ENCODE peak calls at places on chromosomes 16 and 17, in eight cellular contexts. Z is heart left ventricle; O is stomach; D is heart right ventricle; H is upper lobe of left lung; P is CD8-positive, alpha-beta memory T cell; M is tibial nerve; C is mucosa of descending colon. Y is an unnamed sample.

GRCh38 chr16:1678500-1679098 is 520 bp downstream of the JPT2 start:
- DNase-seq in Z (peak; percentile 72), O (peak; percentile 50), D (peak; percentile 17), H (peak; percentile 61), P (peak; percentile 50), M (peak; percentile 20), C (peak; percentile 57), Y (no peak)

GRCh38 chr16:47774661-47775060 is 313.5 kb downstream of the PHKB start:
- DNase-seq in Z (no peak), O (peak; percentile 58), D (no peak), H (peak; percentile 64), P (no peak), M (no peak), C (peak; percentile 75), Y (no peak)

GRCh38 chr16:87850009-87851006 is 19.0 kb downstream of the SLC7A5 start:
- DNase-seq in Z (peak; percentile 84), O (peak; percentile 78), D (peak; percentile 58), H (peak; percentile 72), P (peak; percentile 70), M (no peak), C (peak; percentile 69), Y (peak; percentile 60)

GRCh38 chr16:47713225-47713595 is 252.1 kb downstream of the PHKB start:
- DNase-seq in Z (no peak), O (no peak), D (no peak), H (no peak), P (no peak), M (no peak), C (no peak), Y (no peak)

GRCh38 chr17:41527076-41528023 is 758 bp downstream of the KRT19 start:
- DNase-seq in Z (no peak), O (peak; percentile 44), D (no peak), H (peak; percentile 70), P (no peak), M (no peak), C (peak; percentile 64), Y (no peak)

GRCh38 chr17:56489980-56490379 is 103.5 kb upstream of the NOG start:
- DNase-seq in Z (no peak), O (no peak), D (no peak), H (no peak), P (no peak), M (no peak), C (no peak), Y (no peak)

GRCh38 chr17:79625706-79626105 is 14.9 kb upstream of the RBFOX3 start:
- DNase-seq in Z (no peak), O (no peak), D (peak; percentile 0), H (no peak), P (no peak), M (no peak), C (no peak), Y (peak; percentile 3)

GRCh38 chr17:27245230-27245696 is 48.7 kb upstream of the WSB1 start:
- DNase-seq in Z (peak; percentile 92), O (peak; percentile 74), D (peak; percentile 89), H (peak; percentile 94), P (peak; percentile 15), M (peak; percentile 67), C (peak; percentile 87), Y (peak; percentile 86)

GRCh38 chr17:78844301-78845005 is 3.8 kb upstream of the USP36 start:
- DNase-seq in Z (no peak), O (no peak), D (no peak), H (no peak), P (no peak), M (no peak), C (no peak), Y (no peak)

GRCh38 chr16:83653785-83654184 is 154.0 kb upstream of the HSBP1 start:
- DNase-seq in Z (no peak), O (no peak), D (no peak), H (no peak), P (no peak), M (no peak), C (no peak), Y (no peak)

GRCh38 chr17:78355701-78356100 is 4.2 kb downstream of the SOCS3 start:
- DNase-seq in Z (no peak), O (no peak), D (no peak), H (no peak), P (no peak), M (no peak), C (no peak), Y (no peak)

GRCh38 chr16:50591800-50592771 is 43.9 kb downstream of the NKD1 start:
- DNase-seq in Z (peak; percentile 83), O (peak; percentile 37), D (peak; percentile 58), H (no peak), P (no peak), M (no peak), C (peak; percentile 14), Y (peak; percentile 78)

GRCh38 chr17:1730004-1730344 is 5.5 kb downstream of the WDR81 start:
- DNase-seq in Z (no peak), O (no peak), D (no peak), H (no peak), P (no peak), M (no peak), C (no peak), Y (no peak)

GRCh38 chr16:85781685-85782370 is 17.5 kb downstream of the EMC8 start:
- DNase-seq in Z (no peak), O (peak; percentile 85), D (peak; percentile 51), H (peak; percentile 40), P (no peak), M (no peak), C (peak; percentile 53), Y (peak; percentile 63)

GRCh38 chr17:39209317-39210092 is 9.4 kb downstream of the RPL19 start:
- DNase-seq in Z (peak; percentile 86), O (peak; percentile 67), D (peak; percentile 68), H (peak; percentile 92), P (peak; percentile 70), M (peak; percentile 37), C (peak; percentile 47), Y (peak; percentile 69)

GRCh38 chr17:40124279-40125141 is 2.7 kb downstream of the MSL1 start:
- DNase-seq in Z (no peak), O (no peak), D (no peak), H (peak; percentile 36), P (no peak), M (no peak), C (peak; percentile 29), Y (no peak)

GRCh38 chr16:70685061-70685937 is 554 bp downstream of the MTSS2 start:
- DNase-seq in Z (peak; percentile 63), O (no peak), D (no peak), H (no peak), P (no peak), M (no peak), C (no peak), Y (no peak)

GRCh38 chr16:70687172-70687531 is 1.3 kb upstream of the MTSS2 start:
- DNase-seq in Z (no peak), O (no peak), D (no peak), H (no peak), P (no peak), M (no peak), C (no peak), Y (no peak)

GRCh38 chr16:70687671-70688265 is 1.9 kb upstream of the MTSS2 start:
- DNase-seq in Z (peak; percentile 61), O (no peak), D (no peak), H (no peak), P (no peak), M (no peak), C (no peak), Y (no peak)

GRCh38 chr16:70685938-70686375 is at the start of gene MTSS2:
- DNase-seq in Z (peak; percentile 90), O (peak; percentile 83), D (peak; percentile 86), H (peak; percentile 84), P (no peak), M (peak; percentile 74), C (peak; percentile 65), Y (peak; percentile 87)

DNA sequence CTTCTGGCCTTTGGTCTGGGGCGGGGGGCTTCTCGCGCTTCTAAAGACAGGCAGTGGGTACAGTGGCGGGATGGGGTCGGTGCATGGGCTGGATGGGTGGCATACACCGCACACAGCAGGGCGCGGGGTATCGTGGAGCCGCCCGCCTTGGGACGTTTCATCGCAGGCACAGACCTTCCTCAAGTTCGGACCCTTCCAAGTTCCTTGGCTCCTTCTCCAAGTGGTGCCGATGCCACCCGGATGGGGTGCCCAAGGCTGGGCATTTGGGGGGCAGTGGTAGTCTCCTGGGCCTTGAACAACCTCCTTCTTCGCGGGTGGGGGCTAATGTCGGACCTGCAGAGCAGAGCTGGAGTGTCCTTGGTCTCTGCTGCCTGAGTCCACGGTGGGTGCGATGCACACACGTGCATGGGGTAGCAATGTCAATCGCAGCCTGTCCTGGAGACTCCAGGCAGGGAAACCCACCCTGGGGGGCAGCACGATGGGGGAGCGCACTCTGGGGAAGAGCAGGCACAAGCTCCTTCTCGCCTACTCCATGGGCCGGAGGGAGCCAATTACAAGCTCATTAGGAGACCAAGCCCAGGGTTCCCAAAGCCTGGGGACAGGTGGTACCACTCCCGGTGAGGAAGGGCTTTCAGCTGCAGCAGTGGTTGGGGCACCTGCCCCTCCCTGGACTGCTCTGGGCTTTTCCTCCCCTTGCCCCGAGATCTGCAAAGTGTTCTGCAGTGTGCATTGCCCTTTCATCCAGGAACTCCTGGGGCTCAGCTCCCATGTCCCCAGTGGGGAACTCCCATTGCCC is 721 bp upstream of the MTSS2 start:
- DNase-seq in Z (peak; percentile 48), O (no peak), D (no peak), H (no peak), P (no peak), M (no peak), C (no peak), Y (no peak)
- H3K4me3 ChIP-seq in Z (peak overlapping the region; percentile 64), O (peak overlapping the region; percentile 66), D (peak overlapping the region; percentile 40), H (no peak overlapping the region), P (no peak overlapping the region), M (peak overlapping the region; percentile 39), C (no peak overlapping the region), Y (peak overlapping the region; percentile 87)

GRCh38 chr16:70683146-70683944 is 2.5 kb downstream of the MTSS2 start:
- DNase-seq in Z (peak; percentile 44), O (no peak), D (no peak), H (no peak), P (no peak), M (no peak), C (no peak), Y (no peak)
- H3K4me1 ChIP-seq in Z (peaks cover 72% of the 10 kb centered on the region), O (peaks cover 82% of the 10 kb centered on the region), D (peaks cover 74% of the 10 kb centered on the region), H (peaks cover 87% of the 10 kb centered on the region), P (no peaks in the 10 kb centered on the region), M (peaks cover 83% of the 10 kb centered on the region), C (peaks cover 22% of the 10 kb centered on the region), Y (peaks cover 89% of the 10 kb centered on the region)

DNA sequence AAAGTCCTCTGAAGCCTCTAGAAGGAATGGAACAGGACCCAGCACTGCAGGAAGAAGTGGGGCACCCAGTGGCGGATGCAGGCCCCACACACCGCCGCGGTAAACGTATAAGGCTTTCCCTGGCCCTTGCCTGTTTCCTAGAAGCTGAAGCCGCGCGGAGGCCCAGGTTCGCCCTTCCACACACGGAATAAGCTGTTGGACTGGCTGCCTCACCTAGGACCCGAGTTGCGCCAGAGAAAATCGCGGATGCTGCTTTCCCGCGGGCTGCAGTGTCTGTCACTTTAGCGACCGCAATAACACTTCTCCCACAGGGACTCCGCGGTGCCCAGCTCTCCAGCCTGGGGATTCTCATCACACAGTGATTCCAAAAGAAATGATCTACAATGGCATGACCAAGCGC is 1736.9 kb downstream of the TP53TG3F start:
- DNase-seq in Z (no peak), O (no peak), D (no peak), H (no peak), P (no peak), M (no peak), C (no peak), Y (no peak)
- H3K9me3 ChIP-seq in Z (no peaks in the 10 kb centered on the region), O (peaks cover 60% of the 10 kb centered on the region), D (no peaks in the 10 kb centered on the region), H (no peaks in the 10 kb centered on the region), P (no peaks in the 10 kb centered on the region), M (no peaks in the 10 kb centered on the region), C (peaks cover 65% of the 10 kb centered on the region), Y (no peaks in the 10 kb centered on the region)

DNA sequence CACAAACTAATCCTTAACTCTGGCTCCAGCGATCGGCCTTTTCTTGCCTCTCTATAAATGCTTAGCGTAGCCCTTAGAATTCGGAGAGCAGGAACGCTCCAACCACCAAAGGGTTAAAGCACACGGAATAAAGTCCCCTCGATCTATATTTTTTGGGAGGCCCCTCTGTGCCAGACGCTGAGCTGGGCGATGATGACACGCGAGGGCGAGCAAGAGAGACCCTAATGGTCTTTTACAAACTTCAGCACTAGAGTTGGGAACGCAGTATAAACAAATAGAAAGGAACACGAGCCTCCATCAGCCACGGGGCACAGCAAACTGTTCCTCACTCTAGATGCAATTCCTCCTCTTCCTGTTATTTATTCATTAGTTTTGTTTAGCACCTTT is 1.8 kb downstream of the TOX3 start:
- DNase-seq in Z (no peak), O (no peak), D (no peak), H (no peak), P (no peak), M (no peak), C (peak; percentile 32), Y (no peak)
- H3K4me3 ChIP-seq in Z (no peak overlapping the region), O (peak overlapping the region; percentile 76), D (peak overlapping the region; percentile 28), H (no peak overlapping the region), P (no peak overlapping the region), M (peak overlapping the region; percentile 7), C (peak overlapping the region; percentile 72), Y (peak overlapping the region; percentile 58)